ENCODE peak calls at places on chromosomes 1 and 21, in seven cellular contexts. One of them, this sample, is unnamed.

GRCh38 chr1:43847290-43847689 is 86.3 kb upstream of the ARTN start:
- DNase-seq in GM23338: no peak
- DNase-seq in uterus: no peak
- DNase-seq in testis: no peak
- DNase-seq in ovary: no peak
- DNase-seq in tibial artery: no peak
- DNase-seq in fibroblast of lung: peak; percentile 15
- DNase-seq in this sample: no peak

GRCh38 chr1:55289614-55290013 is 74.5 kb upstream of the USP24 start:
- DNase-seq in GM23338: peak; percentile 43
- DNase-seq in uterus: no peak
- DNase-seq in testis: no peak
- DNase-seq in ovary: no peak
- DNase-seq in tibial artery: no peak
- DNase-seq in fibroblast of lung: no peak
- DNase-seq in this sample: no peak

GRCh38 chr1:202213361-202214088 is 19.9 kb downstream of the LGR6 start:
- DNase-seq in GM23338: peak; percentile 89
- DNase-seq in uterus: no peak
- DNase-seq in testis: no peak
- DNase-seq in ovary: no peak
- DNase-seq in tibial artery: no peak
- DNase-seq in fibroblast of lung: no peak
- DNase-seq in this sample: peak; percentile 95

GRCh38 chr1:165449121-165449520 is 4.2 kb upstream of the RXRG start:
- DNase-seq in GM23338: no peak
- DNase-seq in uterus: no peak
- DNase-seq in testis: no peak
- DNase-seq in ovary: no peak
- DNase-seq in tibial artery: no peak
- DNase-seq in fibroblast of lung: no peak
- DNase-seq in this sample: no peak

GRCh38 chr1:69220672-69221071 is 347.1 kb upstream of the LRRC7 start:
- DNase-seq in GM23338: no peak
- DNase-seq in uterus: no peak
- DNase-seq in testis: no peak
- DNase-seq in ovary: no peak
- DNase-seq in tibial artery: no peak
- DNase-seq in fibroblast of lung: no peak
- DNase-seq in this sample: no peak

GRCh38 chr1:228017356-228018124 is 10.7 kb downstream of the WNT3A start:
- DNase-seq in GM23338: no peak
- DNase-seq in uterus: no peak
- DNase-seq in testis: no peak
- DNase-seq in ovary: peak; percentile 18
- DNase-seq in tibial artery: no peak
- DNase-seq in fibroblast of lung: no peak
- DNase-seq in this sample: no peak

GRCh38 chr1:161307230-161307768 is 2.5 kb downstream of the MPZ start:
- DNase-seq in GM23338: no peak
- DNase-seq in uterus: no peak
- DNase-seq in testis: no peak
- DNase-seq in ovary: no peak
- DNase-seq in tibial artery: no peak
- DNase-seq in fibroblast of lung: peak; percentile 58
- DNase-seq in this sample: no peak

GRCh38 chr1:151003175-151003574 is 3.5 kb downstream of the MINDY1 start:
- DNase-seq in GM23338: no peak
- DNase-seq in uterus: no peak
- DNase-seq in testis: no peak
- DNase-seq in ovary: no peak
- DNase-seq in tibial artery: no peak
- DNase-seq in fibroblast of lung: no peak
- DNase-seq in this sample: no peak

GRCh38 chr1:201640624-201641023 is 101.7 kb downstream of the NAV1 start:
- DNase-seq in GM23338: no peak
- DNase-seq in uterus: peak; percentile 77
- DNase-seq in testis: no peak
- DNase-seq in ovary: peak; percentile 76
- DNase-seq in tibial artery: no peak
- DNase-seq in fibroblast of lung: peak; percentile 98
- DNase-seq in this sample: no peak

GRCh38 chr1:164308101-164308500 is 250.9 kb upstream of the PBX1 start:
- DNase-seq in GM23338: no peak
- DNase-seq in uterus: no peak
- DNase-seq in testis: no peak
- DNase-seq in ovary: no peak
- DNase-seq in tibial artery: no peak
- DNase-seq in fibroblast of lung: no peak
- DNase-seq in this sample: no peak

GRCh38 chr1:89261926-89262540 is 10.6 kb downstream of the GBP5 start:
- DNase-seq in GM23338: peak; percentile 36
- DNase-seq in uterus: peak; percentile 44
- DNase-seq in testis: peak; percentile 50
- DNase-seq in ovary: peak; percentile 60
- DNase-seq in tibial artery: no peak
- DNase-seq in fibroblast of lung: no peak
- DNase-seq in this sample: no peak

GRCh38 chr1:71303617-71304041 is 222.8 kb upstream of the ZRANB2 start:
- DNase-seq in GM23338: no peak
- DNase-seq in uterus: no peak
- DNase-seq in testis: no peak
- DNase-seq in ovary: no peak
- DNase-seq in tibial artery: no peak
- DNase-seq in fibroblast of lung: no peak
- DNase-seq in this sample: no peak

GRCh38 chr1:234561322-234561721 is 48.7 kb downstream of the IRF2BP2 start:
- DNase-seq in GM23338: no peak
- DNase-seq in uterus: no peak
- DNase-seq in testis: no peak
- DNase-seq in ovary: no peak
- DNase-seq in tibial artery: no peak
- DNase-seq in fibroblast of lung: no peak
- DNase-seq in this sample: peak; percentile 4

GRCh38 chr1:22139066-22139594 is 3.8 kb downstream of the WNT4 start:
- DNase-seq in GM23338: no peak
- DNase-seq in uterus: no peak
- DNase-seq in testis: no peak
- DNase-seq in ovary: no peak
- DNase-seq in tibial artery: no peak
- DNase-seq in fibroblast of lung: no peak
- DNase-seq in this sample: no peak

DNA sequence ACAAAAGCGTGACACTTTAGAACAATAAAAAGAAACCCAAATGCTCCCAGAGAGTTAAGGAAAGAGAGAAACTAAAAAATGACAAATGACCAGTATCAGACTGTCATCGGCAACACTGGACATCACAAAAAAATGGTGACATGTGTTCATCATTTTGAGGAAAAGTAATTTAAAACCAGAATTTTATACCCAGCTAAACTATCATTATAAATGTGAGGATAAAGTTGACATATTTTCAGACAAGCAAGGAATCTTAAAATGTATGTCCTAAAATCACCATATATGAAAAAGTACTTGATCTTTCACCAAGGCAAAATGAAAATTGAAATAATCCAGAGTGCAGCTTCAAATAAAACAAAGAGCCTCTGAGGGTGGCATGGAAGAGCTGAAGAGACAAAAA is 1.3 kb upstream of the KRTAP10-11 start:
- DNase-seq in GM23338: no peak
- DNase-seq in uterus: no peak
- DNase-seq in testis: no peak
- DNase-seq in ovary: no peak
- DNase-seq in tibial artery: no peak
- DNase-seq in fibroblast of lung: no peak
- DNase-seq in this sample: no peak
- H3K36me3 ChIP-seq in GM23338: no peaks in the 10 kb centered on the region
- H3K36me3 ChIP-seq in uterus: no peaks in the 10 kb centered on the region
- H3K36me3 ChIP-seq in testis: no peaks in the 10 kb centered on the region
- H3K36me3 ChIP-seq in ovary: no peaks in the 10 kb centered on the region
- H3K36me3 ChIP-seq in tibial artery: no peaks in the 10 kb centered on the region
- H3K36me3 ChIP-seq in fibroblast of lung: no peaks in the 10 kb centered on the region
- H3K36me3 ChIP-seq in this sample: no peaks in the 10 kb centered on the region

GRCh38 chr1:87915771-87916170 is 587.1 kb downstream of the LMO4 start:
- DNase-seq in GM23338: no peak
- DNase-seq in uterus: no peak
- DNase-seq in testis: no peak
- DNase-seq in ovary: no peak
- DNase-seq in tibial artery: no peak
- DNase-seq in fibroblast of lung: peak; percentile 35
- DNase-seq in this sample: no peak

GRCh38 chr1:87916965-87917364 is 588.3 kb downstream of the LMO4 start:
- DNase-seq in GM23338: no peak
- DNase-seq in uterus: no peak
- DNase-seq in testis: peak; percentile 41
- DNase-seq in ovary: no peak
- DNase-seq in tibial artery: no peak
- DNase-seq in fibroblast of lung: no peak
- DNase-seq in this sample: no peak

GRCh38 chr1:87922885-87923284 is 594.2 kb downstream of the LMO4 start:
- DNase-seq in GM23338: no peak
- DNase-seq in uterus: no peak
- DNase-seq in testis: no peak
- DNase-seq in ovary: no peak
- DNase-seq in tibial artery: no peak
- DNase-seq in fibroblast of lung: no peak
- DNase-seq in this sample: no peak

GRCh38 chr1:87914396-87914795 is 585.7 kb downstream of the LMO4 start:
- DNase-seq in GM23338: no peak
- DNase-seq in uterus: no peak
- DNase-seq in testis: no peak
- DNase-seq in ovary: no peak
- DNase-seq in tibial artery: no peak
- DNase-seq in fibroblast of lung: no peak
- DNase-seq in this sample: no peak

DNA sequence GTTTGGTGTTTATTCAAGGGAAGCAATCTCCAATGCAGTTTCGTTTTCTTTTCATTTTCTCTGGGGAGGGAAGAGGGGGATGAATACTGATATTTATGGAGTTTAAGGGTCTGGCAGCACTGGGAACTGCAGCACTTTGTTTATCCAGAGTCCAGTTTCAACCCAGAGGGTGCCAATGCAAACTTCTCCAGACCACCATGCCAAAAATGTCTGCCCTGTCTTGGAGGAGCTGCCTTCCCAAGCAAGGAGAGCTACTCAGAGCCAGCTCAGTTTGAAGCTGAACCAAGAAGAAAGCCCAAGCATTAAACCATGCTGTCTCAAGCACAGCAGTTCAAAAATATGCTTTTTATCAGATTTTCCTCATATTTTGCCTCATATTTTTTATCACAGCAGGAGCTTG is 589.7 kb downstream of the LMO4 start:
- DNase-seq in GM23338: no peak
- DNase-seq in uterus: no peak
- DNase-seq in testis: no peak
- DNase-seq in ovary: no peak
- DNase-seq in tibial artery: no peak
- DNase-seq in fibroblast of lung: no peak
- DNase-seq in this sample: no peak
- H3K4me3 ChIP-seq in GM23338: no peak overlapping the region
- H3K4me3 ChIP-seq in uterus: no peak overlapping the region
- H3K4me3 ChIP-seq in testis: no peak overlapping the region
- H3K4me3 ChIP-seq in ovary: no peak overlapping the region
- H3K4me3 ChIP-seq in tibial artery: peak overlapping the region; percentile 27
- H3K4me3 ChIP-seq in fibroblast of lung: no peak overlapping the region
- H3K4me3 ChIP-seq in this sample: no peak overlapping the region

GRCh38 chr1:245860681-245861552 is 646.2 kb downstream of the SMYD3 start:
- DNase-seq in GM23338: no peak
- DNase-seq in uterus: no peak
- DNase-seq in testis: no peak
- DNase-seq in ovary: no peak
- DNase-seq in tibial artery: no peak
- DNase-seq in fibroblast of lung: peak; percentile 66
- DNase-seq in this sample: no peak
- TF ChIP-seq CTCF in GM23338: no peak
- TF ChIP-seq CTCF in uterus: no peak
- TF ChIP-seq CTCF in testis: no peak
- TF ChIP-seq CTCF in ovary: no peak
- TF ChIP-seq CTCF in tibial artery: no peak
- TF ChIP-seq CTCF in fibroblast of lung: peak; percentile 8
- TF ChIP-seq CTCF in this sample: no peak

GRCh38 chr1:99849413-99849743 is 783 bp upstream of the AGL start:
- DNase-seq in GM23338: no peak
- DNase-seq in uterus: no peak
- DNase-seq in testis: peak; percentile 19
- DNase-seq in ovary: no peak
- DNase-seq in tibial artery: no peak
- DNase-seq in fibroblast of lung: peak; percentile 8
- DNase-seq in this sample: peak; percentile 50
- H3K36me3 ChIP-seq in GM23338: peaks cover 3% of the 10 kb centered on the region
- H3K36me3 ChIP-seq in uterus: no peaks in the 10 kb centered on the region
- H3K36me3 ChIP-seq in testis: no peaks in the 10 kb centered on the region
- H3K36me3 ChIP-seq in ovary: no peaks in the 10 kb centered on the region
- H3K36me3 ChIP-seq in tibial artery: no peaks in the 10 kb centered on the region
- H3K36me3 ChIP-seq in fibroblast of lung: no peaks in the 10 kb centered on the region
- H3K36me3 ChIP-seq in this sample: peaks cover 6% of the 10 kb centered on the region